ENCODE peak calls at places on chromosomes 2 and 18, in six cellular contexts. F is fibroblast of pulmonary artery, O is AG10803, P is colonic mucosa, S is bronchial epithelial cell, E is A549. I is an unnamed sample.

GRCh38 chr18:12749136-12749535 is 46.3 kb downstream of the PSMG2 start:
- DNase-seq in F (no peak), O (no peak), P (no peak), S (no peak), E (no peak), I (no peak)

GRCh38 chr18:11500153-11501122 is 109.0 kb upstream of the SLC35G4 start:
- DNase-seq in F (peak; percentile 91), O (peak; percentile 96), P (no peak), S (peak; percentile 95), E (peak; percentile 77), I (no peak)

GRCh38 chr2:3422161-3422767 is 42.8 kb downstream of the TRAPPC12 start:
- DNase-seq in F (no peak), O (no peak), P (no peak), S (no peak), E (no peak), I (no peak)

GRCh38 chr2:197079832-197080555 is 153.5 kb upstream of the PGAP1 start:
- DNase-seq in F (no peak), O (peak; percentile 39), P (no peak), S (peak; percentile 35), E (no peak), I (no peak)

GRCh38 chr2:98806266-98806697 is 75.3 kb upstream of the MGAT4A start:
- DNase-seq in F (peak; percentile 46), O (peak; percentile 34), P (no peak), S (peak; percentile 77), E (no peak), I (peak; percentile 92)

GRCh38 chr2:58609306-58609705 is 368.2 kb upstream of the FANCL start:
- DNase-seq in F (no peak), O (no peak), P (no peak), S (no peak), E (no peak), I (no peak)

GRCh38 chr2:20579866-20580265 is 71.0 kb downstream of the HS1BP3 start:
- DNase-seq in F (no peak), O (no peak), P (no peak), S (no peak), E (no peak), I (peak; percentile 72)

GRCh38 chr2:181106229-181106628 is 125.8 kb downstream of the UBE2E3 start:
- DNase-seq in F (no peak), O (peak; percentile 58), P (no peak), S (no peak), E (no peak), I (no peak)

GRCh38 chr2:99448556-99448955 is 41.3 kb downstream of the REV1 start:
- DNase-seq in F (peak; percentile 63), O (peak; percentile 60), P (no peak), S (peak; percentile 98), E (no peak), I (no peak)

GRCh38 chr2:9739508-9739907 is 103.8 kb upstream of the TAF1B start:
- DNase-seq in F (peak; percentile 16), O (peak; percentile 45), P (peak; percentile 70), S (no peak), E (no peak), I (peak; percentile 45)

GRCh38 chr18:73564073-73564472 is 583.6 kb downstream of the FBXO15 start:
- DNase-seq in F (peak; percentile 93), O (peak; percentile 71), P (no peak), S (peak; percentile 96), E (no peak), I (no peak)

GRCh38 chr18:33924576-33924975 is 300.1 kb downstream of the NOL4 start:
- DNase-seq in F (no peak), O (no peak), P (no peak), S (no peak), E (no peak), I (no peak)

GRCh38 chr18:30522288-30522929 is 520.1 kb downstream of the DSC3 start:
- DNase-seq in F (no peak), O (no peak), P (no peak), S (no peak), E (no peak), I (no peak)

GRCh38 chr2:30225131-30225762 is 6.1 kb upstream of the LBH start:
- DNase-seq in F (peak; percentile 76), O (peak; percentile 83), P (no peak), S (peak; percentile 27), E (no peak), I (no peak)

GRCh38 chr18:56990678-56991077 is 156.2 kb upstream of the BOD1L2 start:
- DNase-seq in F (no peak), O (no peak), P (no peak), S (no peak), E (no peak), I (no peak)

GRCh38 chr18:56992777-56993176 is 154.1 kb upstream of the BOD1L2 start:
- DNase-seq in F (no peak), O (no peak), P (no peak), S (peak; percentile 45), E (no peak), I (no peak)

GRCh38 chr18:56997200-56997599 is 149.7 kb upstream of the BOD1L2 start:
- DNase-seq in F (no peak), O (no peak), P (no peak), S (no peak), E (no peak), I (no peak)

GRCh38 chr18:56999823-57000222 is 147.1 kb upstream of the BOD1L2 start:
- DNase-seq in F (no peak), O (peak; percentile 3), P (no peak), S (no peak), E (no peak), I (no peak)

DNA sequence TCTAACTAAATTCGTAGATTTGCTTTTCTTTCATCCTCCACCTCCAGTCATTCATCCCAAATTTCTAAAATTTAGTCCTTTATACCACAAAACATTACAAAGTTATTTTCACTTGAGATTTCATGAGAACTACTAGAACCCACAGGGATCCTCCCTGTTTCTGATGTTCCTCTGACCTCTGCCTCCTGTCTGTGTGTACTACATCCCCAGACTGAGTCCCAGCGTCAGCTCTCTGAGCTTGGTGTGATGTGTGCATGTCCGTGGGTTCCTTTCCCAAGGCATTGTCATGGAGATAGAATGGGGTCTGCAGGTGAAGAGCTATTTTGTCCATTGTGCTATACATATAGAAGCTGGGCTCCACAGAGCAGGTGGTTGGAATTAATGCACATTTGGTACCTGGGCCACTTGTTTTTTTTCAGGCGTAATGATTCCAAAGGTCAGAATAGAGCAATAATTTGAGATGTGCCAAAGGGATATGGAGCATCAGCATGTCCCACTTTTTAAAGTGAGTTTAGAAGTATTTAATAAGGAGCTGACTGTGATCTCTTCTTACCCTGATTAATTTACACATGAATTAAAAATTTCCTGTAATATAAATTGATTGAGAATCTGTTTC is 151.2 kb upstream of the BOD1L2 start:
- DNase-seq in F (no peak), O (no peak), P (no peak), S (no peak), E (no peak), I (no peak)
- TF ChIP-seq CTCF in F (no peak), O (no peak), P (peak; percentile 20), S (no peak), E (no peak), I (no peak)

GRCh38 chr18:36812686-36813085 is 16.1 kb downstream of the TPGS2 start:
- DNase-seq in F (peak; percentile 65), O (peak; percentile 56), P (no peak), S (no peak), E (no peak), I (no peak)

GRCh38 chr18:36811955-36812354 is 16.8 kb downstream of the TPGS2 start:
- DNase-seq in F (peak; percentile 25), O (peak; percentile 74), P (no peak), S (no peak), E (no peak), I (no peak)

GRCh38 chr18:36808681-36809080 is 20.1 kb downstream of the TPGS2 start:
- DNase-seq in F (peak; percentile 54), O (peak; percentile 87), P (no peak), S (no peak), E (no peak), I (no peak)

GRCh38 chr18:36811430-36811829 is 17.4 kb downstream of the TPGS2 start:
- DNase-seq in F (no peak), O (peak; percentile 90), P (no peak), S (no peak), E (no peak), I (no peak)

DNA sequence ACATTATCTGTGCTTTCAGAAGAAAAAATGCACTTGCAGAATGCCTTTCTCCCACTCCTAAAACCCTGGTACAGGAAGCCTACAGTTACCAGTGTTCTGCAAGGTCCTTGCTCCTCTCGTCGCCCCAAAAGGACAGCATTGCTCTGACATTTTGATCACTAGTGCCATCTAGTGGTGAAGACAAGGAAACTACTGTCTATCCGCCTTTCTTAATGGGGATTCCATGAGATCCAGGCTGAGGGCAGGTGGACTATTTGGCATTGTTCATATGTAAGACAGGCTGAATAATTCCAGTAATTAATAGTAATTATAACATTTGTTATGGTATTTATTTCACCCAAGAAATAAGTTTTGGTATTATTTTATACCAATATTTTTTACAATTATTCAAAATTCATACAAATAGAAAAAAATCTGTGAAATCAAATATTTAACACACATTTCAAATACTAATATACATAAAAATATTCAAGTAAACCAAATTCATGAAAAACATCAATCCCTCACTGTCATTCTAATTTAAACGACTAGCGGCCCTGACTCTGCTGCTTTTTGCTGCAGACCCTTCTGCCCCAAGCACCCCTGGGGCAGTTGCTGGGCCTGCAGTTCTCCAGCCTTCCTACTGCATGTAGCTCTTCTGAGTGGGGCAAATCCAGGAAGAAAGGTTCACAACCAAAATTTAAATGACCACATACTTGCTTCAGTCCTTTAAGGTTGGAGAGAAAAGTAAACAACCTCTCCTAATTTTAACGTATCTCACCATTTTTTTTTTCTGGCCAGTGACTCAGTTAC is 19.0 kb downstream of the TPGS2 start:
- DNase-seq in F (peak; percentile 81), O (peak; percentile 80), P (no peak), S (peak; percentile 64), E (peak; percentile 61), I (peak; percentile 28)
- TF ChIP-seq CTCF in F (peak; percentile 85), O (peak; percentile 87), P (peak; percentile 83), S (peak; percentile 69), E (peak; percentile 63), I (no peak)

DNA sequence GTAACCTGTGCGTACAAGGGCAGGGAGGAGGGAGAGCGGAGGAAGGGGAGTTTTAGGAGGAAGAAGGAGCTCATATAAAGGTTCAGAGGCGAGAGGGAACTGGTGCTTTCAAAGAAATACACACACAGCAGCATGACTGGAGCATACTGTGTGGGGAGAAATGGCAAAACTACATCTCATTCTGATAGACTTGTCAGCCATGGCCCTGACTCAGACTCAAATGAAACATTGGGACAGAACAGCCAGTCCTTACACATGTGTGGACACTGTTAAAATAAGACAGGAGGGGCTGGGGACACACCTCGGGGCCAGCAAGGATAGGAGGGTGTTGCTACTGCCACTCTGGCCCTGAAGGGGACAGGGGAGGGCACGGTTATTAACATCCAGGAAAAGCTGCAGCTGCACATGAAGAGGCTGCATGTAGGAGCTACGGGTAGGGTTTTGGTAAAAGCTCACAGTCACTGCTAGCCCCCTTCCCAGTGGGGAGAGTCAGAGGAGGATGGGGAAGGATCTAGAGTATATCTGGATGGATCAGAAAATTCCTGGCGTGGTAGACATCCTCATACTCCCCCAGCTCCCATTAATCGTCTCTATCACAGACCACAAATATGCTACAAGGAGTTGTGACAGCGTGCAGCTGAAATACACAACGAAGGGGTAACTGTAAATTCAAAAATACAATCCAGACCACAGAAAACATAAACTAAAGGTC is 110.5 kb downstream of the GATA6 start:
- DNase-seq in F (peak; percentile 73), O (peak; percentile 89), P (no peak), S (no peak), E (no peak), I (no peak)
- TF ChIP-seq CTCF in F (no peak), O (no peak), P (no peak), S (no peak), E (no peak), I (no peak)

DNA sequence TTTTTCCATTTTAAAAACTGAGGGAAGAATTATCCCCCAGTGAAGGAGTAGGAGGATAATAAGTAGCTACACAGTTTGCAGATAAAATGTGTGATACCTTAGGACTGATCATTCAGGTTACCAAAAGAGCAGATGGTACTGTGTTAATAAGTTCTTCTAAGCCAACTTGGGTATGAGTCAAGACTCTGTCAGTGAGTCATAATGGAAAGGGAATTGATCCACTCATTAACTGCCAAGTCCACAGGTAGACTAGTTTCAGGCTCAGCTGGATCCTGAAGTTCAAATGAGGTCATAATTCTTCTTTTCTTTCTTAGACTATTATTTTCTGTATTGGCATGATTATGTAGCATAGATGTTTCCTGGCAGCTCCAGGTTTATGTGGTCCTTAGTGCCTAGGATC is 142.4 kb upstream of the ALPP start:
- DNase-seq in F (no peak), O (no peak), P (no peak), S (peak; percentile 94), E (no peak), I (no peak)
- TF ChIP-seq CTCF in F (no peak), O (no peak), P (no peak), S (no peak), E (no peak), I (no peak)